ENCODE peak calls at places on chromosomes 13 and 19, in four cellular contexts. N, K, V and I are unnamed samples.
A peak's percentile ranks its signal among the peaks of the same experiment; 100 is the strongest.

GRCh38 chr13:47310376-47310775 is 413.5 kb upstream of the HTR2A start:
- DNase-seq in K (no peak), V (no peak), N (no peak), I (no peak)

GRCh38 chr19:49442793-49443365 is 1.6 kb upstream of the SLC17A7 start:
- DNase-seq in N (peak; percentile 87), V (peak; percentile 82), K (peak; percentile 61), I (peak; percentile 20)

GRCh38 chr13:100825551-100825950 is 151.0 kb upstream of the TMTC4 start:
- DNase-seq in V (no peak), N (no peak), K (peak; percentile 63), I (no peak)

GRCh38 chr19:3970808-3971598 is at the start of gene DAPK3:
- DNase-seq in V (peak; percentile 96), K (peak; percentile 95), N (peak; percentile 94), I (peak; percentile 96)

GRCh38 chr13:110419391-110419791 is 112.3 kb downstream of the COL4A2 start:
- DNase-seq in V (no peak), N (no peak), K (peak; percentile 95), I (no peak)

GRCh38 chr19:39470724-39471339 is 9.8 kb upstream of the TIMM50 start:
- DNase-seq in V (no peak), N (no peak), K (peak; percentile 7), I (no peak)

GRCh38 chr19:33718668-33719259 is 77.9 kb upstream of the KCTD15 start:
- DNase-seq in V (no peak), K (no peak), N (no peak), I (no peak)

GRCh38 chr19:13277104-13277809 is 127.0 kb downstream of the IER2 start:
- DNase-seq in K (peak; percentile 48), N (peak; percentile 77), V (peak; percentile 80), I (peak; percentile 16)

DNA sequence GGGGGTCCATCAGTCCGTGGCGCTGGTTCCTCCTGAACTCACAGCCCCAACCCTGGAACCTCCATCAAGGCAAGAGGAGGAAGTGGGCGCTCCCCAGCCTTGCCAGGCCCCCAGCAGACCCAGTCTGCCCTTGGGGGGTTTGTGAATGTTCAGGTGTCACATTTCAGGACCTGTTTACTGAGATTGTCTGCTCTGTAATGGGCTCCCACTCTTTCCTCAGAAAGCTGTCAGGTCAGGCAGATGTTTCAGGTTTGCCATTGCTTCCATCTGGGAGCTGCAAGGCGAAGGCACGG is 29.4 kb downstream of the TSSK6 start:
- DNase-seq in K (no peak), V (no peak), N (no peak), I (no peak)
- H3K27ac ChIP-seq in K (peak overlapping the region; percentile 79), V (no peak overlapping the region), N (no peak overlapping the region), I (peak overlapping the region; percentile 44)

DNA sequence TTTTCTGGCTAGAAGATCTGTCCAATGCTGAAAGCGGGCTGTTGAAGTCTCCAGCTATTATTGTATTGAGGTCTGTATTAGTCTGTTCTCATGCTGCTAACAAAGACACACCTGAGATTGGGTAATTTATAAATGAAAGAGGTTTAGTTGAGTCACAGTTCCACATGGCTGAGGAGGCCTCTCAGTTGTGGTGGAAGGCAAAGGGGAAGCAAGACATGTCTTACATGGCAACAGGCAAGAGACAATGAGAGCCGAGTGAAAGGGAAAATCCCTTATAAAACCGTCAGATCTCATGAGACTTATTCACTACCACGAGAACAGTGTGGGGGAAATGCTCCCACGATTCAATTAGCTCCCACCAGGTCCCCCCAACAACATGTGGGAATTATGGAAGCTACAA is 980.4 kb downstream of the SLITRK5 start:
- DNase-seq in N (no peak), V (no peak), K (no peak), I (no peak)
- H3K27ac ChIP-seq in N (no peak overlapping the region), V (no peak overlapping the region), K (no peak overlapping the region), I (no peak overlapping the region)

DNA sequence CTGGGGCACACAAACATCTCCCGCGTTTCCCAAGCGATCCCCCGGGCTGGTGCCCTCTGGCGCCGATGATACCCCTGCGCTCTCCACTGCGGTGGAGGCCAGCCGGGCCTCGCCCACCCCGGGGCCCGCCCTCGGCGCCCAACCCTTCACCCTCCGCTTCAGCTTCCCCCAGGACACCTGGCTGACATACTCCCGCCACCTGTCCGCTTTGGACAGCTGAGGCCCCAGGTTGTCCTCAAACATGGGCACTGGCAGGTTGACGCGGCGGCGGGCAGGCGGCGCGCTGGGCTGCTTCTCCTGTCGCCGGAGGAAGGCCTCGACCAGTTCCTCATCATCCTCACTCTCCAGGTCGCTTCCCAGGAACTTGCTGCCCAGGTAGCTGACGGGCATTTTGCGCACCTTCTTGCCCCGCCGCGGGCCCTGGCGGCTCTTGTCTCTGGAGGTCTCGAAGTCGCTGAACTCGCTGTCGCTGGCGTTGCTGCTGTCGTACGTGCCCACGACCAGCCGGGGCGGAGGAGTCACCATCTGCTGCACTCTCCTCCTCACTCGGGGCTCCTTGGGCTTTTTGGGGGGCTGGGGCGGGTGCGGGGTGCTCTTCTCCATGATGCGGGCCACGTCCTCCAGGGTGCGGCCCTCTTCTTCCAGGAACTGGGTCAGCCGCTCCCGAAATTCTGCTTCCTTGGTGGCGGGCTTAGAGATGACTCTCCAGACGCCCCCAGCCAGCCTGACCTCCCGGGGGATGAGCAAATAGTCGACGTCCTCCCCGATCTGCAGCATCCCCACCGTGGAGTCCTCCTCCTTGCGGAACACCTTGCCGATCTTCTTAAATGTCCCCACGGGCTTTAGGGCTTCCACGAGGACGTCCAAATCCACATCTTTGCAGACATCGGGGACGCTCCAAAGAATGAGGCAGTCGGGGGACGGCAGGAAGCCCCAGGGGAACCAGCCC is 1.1 kb downstream of the CCDC8 start:
- DNase-seq in N (peak; percentile 34), V (no peak), K (no peak), I (no peak)
- H3K27ac ChIP-seq in N (peak overlapping the region; percentile 92), V (no peak overlapping the region), K (peak overlapping the region; percentile 12), I (peak overlapping the region; percentile 37)

DNA sequence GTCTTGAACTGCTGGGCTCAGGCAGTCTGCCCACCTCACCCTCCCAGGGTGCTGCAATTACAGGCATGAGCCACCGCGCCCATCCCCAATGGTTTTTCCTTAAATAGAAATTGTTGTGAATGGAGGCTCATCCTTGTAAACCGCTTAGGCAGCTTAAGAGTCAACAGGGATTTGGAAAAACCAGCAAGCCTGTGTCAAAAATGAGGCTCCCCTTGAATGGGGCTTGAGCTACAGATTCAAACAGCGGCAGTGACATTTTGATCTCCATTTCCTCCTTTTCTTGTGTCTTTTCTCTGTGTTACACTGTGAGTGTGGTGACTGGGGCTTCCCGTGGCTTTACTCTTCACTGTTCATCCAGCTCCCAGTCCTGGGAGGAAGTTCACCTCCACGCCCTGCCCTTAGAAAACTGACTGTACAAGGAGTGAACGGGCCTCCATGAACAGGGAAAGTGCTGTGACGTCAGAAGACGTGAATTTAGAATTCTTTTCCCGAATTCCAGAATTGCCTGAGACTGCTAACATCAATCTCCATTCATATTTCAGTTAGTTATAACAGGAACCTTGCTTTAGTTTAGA is 15.3 kb upstream of the RAB8A start:
- DNase-seq in V (no peak), K (no peak), N (no peak), I (no peak)
- H3K27ac ChIP-seq in V (no peak overlapping the region), K (no peak overlapping the region), N (no peak overlapping the region), I (peak overlapping the region; percentile 37)

GRCh38 chr19:44607917-44608316 is 5.4 kb upstream of the IGSF23 start:
- DNase-seq in N (no peak), K (no peak), V (no peak), I (no peak)
- H3K27ac ChIP-seq in N (no peak overlapping the region), K (no peak overlapping the region), V (no peak overlapping the region), I (peak overlapping the region; percentile 59)

DNA sequence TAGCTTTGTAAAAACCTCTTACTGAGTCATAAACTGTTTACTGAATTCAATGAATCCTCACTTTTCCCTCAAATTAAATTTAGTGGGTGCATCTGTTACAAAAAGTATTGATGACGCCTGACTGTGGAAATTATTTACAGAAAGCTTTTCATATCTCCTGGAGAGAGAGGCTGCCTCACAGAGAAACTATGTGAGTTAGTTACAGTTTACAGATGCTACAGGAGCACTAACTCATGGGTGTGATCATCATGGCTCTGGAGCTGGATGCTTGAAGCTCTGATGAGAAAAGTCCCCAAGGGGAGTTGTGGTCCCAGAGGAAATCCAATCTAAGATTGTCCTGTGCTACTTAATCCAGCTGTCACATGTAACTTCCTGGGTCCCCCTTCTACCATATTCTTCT is 590.8 kb downstream of the LMO7 start:
- DNase-seq in K (no peak), V (no peak), N (no peak), I (no peak)
- H3K27ac ChIP-seq in K (no peak overlapping the region), V (no peak overlapping the region), N (no peak overlapping the region), I (no peak overlapping the region)

GRCh38 chr19:58037927-58038687 is 4.3 kb downstream of the ZSCAN1 start:
- DNase-seq in N (no peak), K (no peak), V (no peak), I (no peak)

GRCh38 chr19:58035863-58036262 is 2.0 kb downstream of the ZSCAN1 start:
- DNase-seq in K (no peak), N (no peak), V (no peak), I (no peak)

GRCh38 chr19:58034476-58034790 is 608 bp downstream of the ZSCAN1 start:
- DNase-seq in N (no peak), V (no peak), K (no peak), I (no peak)

GRCh38 chr19:58038688-58039204 is 4.9 kb downstream of the ZSCAN1 start:
- DNase-seq in K (no peak), N (no peak), V (no peak), I (no peak)

DNA sequence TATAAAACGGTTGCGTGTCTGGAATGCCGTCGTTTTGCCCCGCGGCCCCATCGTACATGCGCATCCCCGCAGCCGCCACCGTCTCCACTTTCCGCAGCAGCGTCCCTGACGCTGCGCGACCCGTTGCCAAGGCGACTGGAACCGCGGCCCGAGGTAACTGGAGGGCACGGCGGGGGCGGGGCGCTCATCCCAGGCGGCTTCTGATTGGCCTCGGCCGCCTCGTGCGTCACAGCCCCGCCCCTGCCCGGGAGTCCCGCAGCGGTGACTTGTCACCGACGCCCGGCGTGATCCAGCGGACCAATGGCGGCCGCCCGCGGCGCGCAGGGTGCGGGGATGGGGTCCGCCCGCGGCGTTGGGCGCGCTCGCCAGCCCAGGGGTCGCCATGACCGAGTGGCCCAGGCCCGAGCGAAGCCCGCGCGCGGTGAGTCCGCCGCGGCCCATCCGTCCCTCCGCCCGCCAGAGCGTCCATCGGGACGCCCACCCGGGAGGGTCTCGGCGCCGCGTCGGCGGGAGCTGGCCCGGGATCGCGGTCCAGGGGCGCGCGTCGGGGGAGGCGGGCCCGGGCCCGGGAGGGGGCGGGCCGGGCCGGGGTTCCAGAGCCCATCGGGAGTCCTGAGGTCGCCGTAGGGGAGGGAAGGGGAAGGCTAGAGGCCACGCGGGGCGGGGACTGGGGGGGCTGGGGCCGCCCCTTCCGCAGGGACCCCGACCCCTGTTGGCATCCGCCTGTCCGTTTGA is at the start of gene ZSCAN1:
- DNase-seq in K (peak; percentile 61), V (no peak), N (no peak), I (no peak)
- H3K27ac ChIP-seq in K (no peak within 1 kb of the TSS), V (no peak within 1 kb of the TSS), N (no peak within 1 kb of the TSS), I (no peak within 1 kb of the TSS)

GRCh38 chr19:31350033-31350692 is 927 bp upstream of the TSHZ3 start:
- DNase-seq in K (no peak), N (peak; percentile 51), V (no peak), I (no peak)
- H3K27ac ChIP-seq in K (peak overlapping the region; percentile 74), N (no peak overlapping the region), V (no peak overlapping the region), I (peak overlapping the region; percentile 67)